ENCODE peak calls at places on chromosomes 11 and 22, in six cellular contexts. One of them, this sample, is unnamed.

GRCh38 chr11:77779935-77780334 is 40.6 kb downstream of the RSF1 start:
- DNase-seq in A549: peak; percentile 21
- DNase-seq in GM12878: no peak
- DNase-seq in endothelial cell of umbilical vein: peak; percentile 30
- DNase-seq in K562: no peak
- DNase-seq in HepG2: peak; percentile 29
- DNase-seq in this sample: peak; percentile 47

GRCh38 chr22:27648074-27648473 is 153.5 kb downstream of the MN1 start:
- DNase-seq in A549: no peak
- DNase-seq in GM12878: no peak
- DNase-seq in endothelial cell of umbilical vein: no peak
- DNase-seq in K562: no peak
- DNase-seq in HepG2: no peak
- DNase-seq in this sample: no peak

GRCh38 chr11:55474321-55474720 is 79.9 kb upstream of the OR4C15 start:
- DNase-seq in A549: no peak
- DNase-seq in GM12878: no peak
- DNase-seq in endothelial cell of umbilical vein: no peak
- DNase-seq in K562: no peak
- DNase-seq in HepG2: no peak
- DNase-seq in this sample: no peak

GRCh38 chr11:128940603-128941002 is 2.1 kb downstream of the TP53AIP1 start:
- DNase-seq in A549: no peak
- DNase-seq in GM12878: no peak
- DNase-seq in endothelial cell of umbilical vein: no peak
- DNase-seq in K562: no peak
- DNase-seq in HepG2: no peak
- DNase-seq in this sample: no peak

GRCh38 chr11:126229782-126230540 is 18.4 kb downstream of the FAM118B start:
- DNase-seq in A549: no peak
- DNase-seq in GM12878: no peak
- DNase-seq in endothelial cell of umbilical vein: peak; percentile 54
- DNase-seq in K562: no peak
- DNase-seq in HepG2: no peak
- DNase-seq in this sample: no peak

GRCh38 chr11:126748097-126748756 is 252.3 kb downstream of the KIRREL3 start:
- DNase-seq in A549: no peak
- DNase-seq in GM12878: no peak
- DNase-seq in endothelial cell of umbilical vein: no peak
- DNase-seq in K562: no peak
- DNase-seq in HepG2: no peak
- DNase-seq in this sample: no peak

GRCh38 chr11:78606667-78607066 is 32.0 kb upstream of the NARS2 start:
- DNase-seq in A549: no peak
- DNase-seq in GM12878: no peak
- DNase-seq in endothelial cell of umbilical vein: no peak
- DNase-seq in K562: no peak
- DNase-seq in HepG2: no peak
- DNase-seq in this sample: no peak

GRCh38 chr11:109037856-109038780 is 373.2 kb downstream of the DDX10 start:
- DNase-seq in A549: no peak
- DNase-seq in GM12878: no peak
- DNase-seq in endothelial cell of umbilical vein: peak; percentile 85
- DNase-seq in K562: no peak
- DNase-seq in HepG2: no peak
- DNase-seq in this sample: no peak

GRCh38 chr11:74634537-74634936 is 42.2 kb downstream of the POLD3 start:
- DNase-seq in A549: peak; percentile 80
- DNase-seq in GM12878: no peak
- DNase-seq in endothelial cell of umbilical vein: peak; percentile 23
- DNase-seq in K562: peak; percentile 32
- DNase-seq in HepG2: peak; percentile 18
- DNase-seq in this sample: peak; percentile 10

GRCh38 chr22:41700105-41700358 is 729 bp downstream of the MEI1 start:
- DNase-seq in A549: no peak
- DNase-seq in GM12878: no peak
- DNase-seq in endothelial cell of umbilical vein: no peak
- DNase-seq in K562: no peak
- DNase-seq in HepG2: no peak
- DNase-seq in this sample: no peak

GRCh38 chr22:43852605-43853327 is 9.5 kb downstream of the SULT4A1 start:
- DNase-seq in A549: no peak
- DNase-seq in GM12878: no peak
- DNase-seq in endothelial cell of umbilical vein: no peak
- DNase-seq in K562: no peak
- DNase-seq in HepG2: no peak
- DNase-seq in this sample: no peak

GRCh38 chr11:103476874-103477273 is 367.6 kb downstream of the DYNC2H1 start:
- DNase-seq in A549: no peak
- DNase-seq in GM12878: no peak
- DNase-seq in endothelial cell of umbilical vein: no peak
- DNase-seq in K562: no peak
- DNase-seq in HepG2: no peak
- DNase-seq in this sample: no peak

GRCh38 chr11:12900496-12900895 is 108.6 kb upstream of the RASSF10 start:
- DNase-seq in A549: peak; percentile 37
- DNase-seq in GM12878: no peak
- DNase-seq in endothelial cell of umbilical vein: peak; percentile 50
- DNase-seq in K562: no peak
- DNase-seq in HepG2: peak; percentile 40
- DNase-seq in this sample: no peak

GRCh38 chr11:46948378-46949131 is 12.0 kb downstream of the CSTPP1 start:
- DNase-seq in A549: peak; percentile 57
- DNase-seq in GM12878: no peak
- DNase-seq in endothelial cell of umbilical vein: peak; percentile 11
- DNase-seq in K562: no peak
- DNase-seq in HepG2: no peak
- DNase-seq in this sample: peak; percentile 14

GRCh38 chr11:95716266-95716665 is 73.3 kb downstream of the FAM76B start:
- DNase-seq in A549: no peak
- DNase-seq in GM12878: no peak
- DNase-seq in endothelial cell of umbilical vein: no peak
- DNase-seq in K562: no peak
- DNase-seq in HepG2: no peak
- DNase-seq in this sample: peak; percentile 80

GRCh38 chr11:18669211-18669593 is 29.4 kb upstream of the TMEM86A start:
- DNase-seq in A549: no peak
- DNase-seq in GM12878: no peak
- DNase-seq in endothelial cell of umbilical vein: no peak
- DNase-seq in K562: no peak
- DNase-seq in HepG2: no peak
- DNase-seq in this sample: peak; percentile 24

GRCh38 chr11:65380460-65381126 is 1.9 kb downstream of the SLC25A45 start:
- DNase-seq in A549: no peak
- DNase-seq in GM12878: no peak
- DNase-seq in endothelial cell of umbilical vein: no peak
- DNase-seq in K562: no peak
- DNase-seq in HepG2: no peak
- DNase-seq in this sample: no peak

GRCh38 chr11:34044664-34045485 is 6.7 kb upstream of the CAPRIN1 start:
- DNase-seq in A549: peak; percentile 76
- DNase-seq in GM12878: no peak
- DNase-seq in endothelial cell of umbilical vein: peak; percentile 48
- DNase-seq in K562: peak; percentile 54
- DNase-seq in HepG2: no peak
- DNase-seq in this sample: peak; percentile 89

GRCh38 chr11:67252831-67253239 is 13.4 kb upstream of the GRK2 start:
- DNase-seq in A549: peak; percentile 80
- DNase-seq in GM12878: no peak
- DNase-seq in endothelial cell of umbilical vein: peak; percentile 44
- DNase-seq in K562: no peak
- DNase-seq in HepG2: no peak
- DNase-seq in this sample: peak; percentile 77

GRCh38 chr22:44311855-44312170 is 938 bp downstream of the SHISAL1 start:
- DNase-seq in A549: no peak
- DNase-seq in GM12878: no peak
- DNase-seq in endothelial cell of umbilical vein: peak; percentile 7
- DNase-seq in K562: no peak
- DNase-seq in HepG2: no peak
- DNase-seq in this sample: no peak

GRCh38 chr22:30717331-30717921 is 22.8 kb downstream of the OSBP2 start:
- DNase-seq in A549: peak; percentile 6
- DNase-seq in GM12878: no peak
- DNase-seq in endothelial cell of umbilical vein: peak; percentile 89
- DNase-seq in K562: no peak
- DNase-seq in HepG2: peak; percentile 12
- DNase-seq in this sample: no peak

GRCh38 chr11:69808708-69809107 is 10.5 kb downstream of the FGF3 start:
- DNase-seq in A549: no peak
- DNase-seq in GM12878: no peak
- DNase-seq in endothelial cell of umbilical vein: no peak
- DNase-seq in K562: no peak
- DNase-seq in HepG2: no peak
- DNase-seq in this sample: no peak

GRCh38 chr11:33970984-33971466 is 79.1 kb upstream of the LMO2 start:
- DNase-seq in A549: peak; percentile 66
- DNase-seq in GM12878: no peak
- DNase-seq in endothelial cell of umbilical vein: peak; percentile 72
- DNase-seq in K562: peak; percentile 44
- DNase-seq in HepG2: peak; percentile 46
- DNase-seq in this sample: peak; percentile 76

GRCh38 chr22:44159811-44160210 is 20.9 kb upstream of the PARVG start:
- DNase-seq in A549: no peak
- DNase-seq in GM12878: no peak
- DNase-seq in endothelial cell of umbilical vein: no peak
- DNase-seq in K562: no peak
- DNase-seq in HepG2: no peak
- DNase-seq in this sample: no peak

GRCh38 chr22:19067696-19068348 is 54.4 kb downstream of the DGCR2 start:
- DNase-seq in A549: no peak
- DNase-seq in GM12878: no peak
- DNase-seq in endothelial cell of umbilical vein: no peak
- DNase-seq in K562: no peak
- DNase-seq in HepG2: no peak
- DNase-seq in this sample: no peak

GRCh38 chr11:68047437-68048290 is 8.8 kb downstream of the TCIRG1 start:
- DNase-seq in A549: no peak
- DNase-seq in GM12878: no peak
- DNase-seq in endothelial cell of umbilical vein: no peak
- DNase-seq in K562: no peak
- DNase-seq in HepG2: no peak
- DNase-seq in this sample: no peak

GRCh38 chr11:3123316-3123715 is 41.8 kb downstream of the OSBPL5 start:
- DNase-seq in A549: no peak
- DNase-seq in GM12878: no peak
- DNase-seq in endothelial cell of umbilical vein: no peak
- DNase-seq in K562: no peak
- DNase-seq in HepG2: no peak
- DNase-seq in this sample: no peak
- TF ChIP-seq MYC in A549: no peak
- TF ChIP-seq MYC in GM12878: no peak
- TF ChIP-seq MYC in endothelial cell of umbilical vein: no peak
- TF ChIP-seq MYC in K562: no peak
- TF ChIP-seq MYC in HepG2: no peak
- TF ChIP-seq MYC in this sample: no peak

GRCh38 chr11:112343368-112344039 is 82.8 kb upstream of the PLET1 start:
- DNase-seq in A549: no peak
- DNase-seq in GM12878: no peak
- DNase-seq in endothelial cell of umbilical vein: peak; percentile 55
- DNase-seq in K562: no peak
- DNase-seq in HepG2: no peak
- DNase-seq in this sample: no peak
- TF ChIP-seq MYC in A549: no peak
- TF ChIP-seq MYC in GM12878: no peak
- TF ChIP-seq MYC in endothelial cell of umbilical vein: no peak
- TF ChIP-seq MYC in K562: no peak
- TF ChIP-seq MYC in HepG2: no peak
- TF ChIP-seq MYC in this sample: no peak

GRCh38 chr22:17334054-17334453 is 35.2 kb upstream of the CECR2 start:
- DNase-seq in A549: no peak
- DNase-seq in GM12878: no peak
- DNase-seq in endothelial cell of umbilical vein: no peak
- DNase-seq in K562: peak; percentile 5
- DNase-seq in HepG2: no peak
- DNase-seq in this sample: no peak
- TF ChIP-seq MYC in A549: no peak
- TF ChIP-seq MYC in GM12878: no peak
- TF ChIP-seq MYC in endothelial cell of umbilical vein: no peak
- TF ChIP-seq MYC in K562: no peak
- TF ChIP-seq MYC in HepG2: no peak
- TF ChIP-seq MYC in this sample: no peak

GRCh38 chr11:63491614-63492372 is 826 bp upstream of the PLAAT5 start:
- DNase-seq in A549: no peak
- DNase-seq in GM12878: no peak
- DNase-seq in endothelial cell of umbilical vein: no peak
- DNase-seq in K562: no peak
- DNase-seq in HepG2: peak; percentile 92
- DNase-seq in this sample: peak; percentile 90
- TF ChIP-seq MYC in A549: no peak
- TF ChIP-seq MYC in GM12878: no peak
- TF ChIP-seq MYC in endothelial cell of umbilical vein: no peak
- TF ChIP-seq MYC in K562: no peak
- TF ChIP-seq MYC in HepG2: no peak
- TF ChIP-seq MYC in this sample: no peak

This sample was measured in NB4.